ENCODE peak calls at places on chromosomes 12 and 14, in six cellular contexts. L is astrocyte of the spinal cord, I is mucosa of descending colon, R is pancreas, F is glutamatergic neuron, Z is cardiac fibroblast. U is an unnamed sample.
A peak's percentile ranks its signal among the peaks of the same experiment; 100 is the strongest.

GRCh38 chr12:22016982-22017381 is 29.0 kb upstream of the CMAS start:
- DNase-seq in L (no peak), Z (no peak), R (no peak), I (no peak), F (no peak), U (no peak)

GRCh38 chr12:95385246-95385645 is 88.7 kb upstream of the METAP2 start:
- DNase-seq in Z (peak; percentile 79), F (no peak), R (no peak), I (no peak), L (peak; percentile 54), U (peak; percentile 7)

GRCh38 chr12:119693006-119693405 is 25.1 kb downstream of the PRKAB1 start:
- DNase-seq in L (peak; percentile 88), F (no peak), Z (peak; percentile 97), I (peak; percentile 87), R (peak; percentile 58), U (no peak)

GRCh38 chr12:56221233-56221756 is 427 bp downstream of the RNF41 start:
- DNase-seq in L (peak; percentile 75), R (peak; percentile 77), F (peak; percentile 49), Z (peak; percentile 93), I (peak; percentile 45), U (peak; percentile 48)

GRCh38 chr14:78606111-78606510 is 435.9 kb downstream of the NRXN3 start:
- DNase-seq in R (no peak), Z (peak; percentile 59), I (no peak), L (peak; percentile 81), F (no peak), U (peak; percentile 75)

GRCh38 chr12:2101798-2102197 is 49.0 kb downstream of the CACNA1C start:
- DNase-seq in I (no peak), Z (no peak), R (no peak), L (no peak), F (no peak), U (no peak)

GRCh38 chr12:124481772-124482566 is 85.4 kb downstream of the NCOR2 start:
- DNase-seq in I (no peak), F (no peak), Z (no peak), R (no peak), L (no peak), U (no peak)

GRCh38 chr14:29783556-29783955 is 144.1 kb downstream of the PRKD1 start:
- DNase-seq in R (no peak), L (no peak), F (no peak), Z (peak; percentile 11), I (no peak), U (no peak)

GRCh38 chr14:59439256-59440015 is 25.7 kb downstream of the GPR135 start:
- DNase-seq in R (no peak), F (no peak), L (peak; percentile 18), Z (peak; percentile 91), I (no peak), U (no peak)

GRCh38 chr14:64221604-64222003 is 72.6 kb downstream of the ESR2 start:
- DNase-seq in I (no peak), F (no peak), R (no peak), L (no peak), Z (no peak), U (no peak)

GRCh38 chr14:64217747-64218146 is 76.4 kb downstream of the ESR2 start:
- DNase-seq in F (no peak), R (no peak), Z (no peak), L (no peak), I (no peak), U (no peak)

GRCh38 chr14:64218344-64219240 is 75.6 kb downstream of the ESR2 start:
- DNase-seq in R (peak; percentile 56), I (no peak), F (no peak), L (no peak), Z (peak; percentile 59), U (no peak)

GRCh38 chr14:64220466-64220865 is 73.7 kb downstream of the ESR2 start:
- DNase-seq in R (no peak), L (no peak), I (no peak), F (no peak), Z (peak; percentile 48), U (no peak)

DNA sequence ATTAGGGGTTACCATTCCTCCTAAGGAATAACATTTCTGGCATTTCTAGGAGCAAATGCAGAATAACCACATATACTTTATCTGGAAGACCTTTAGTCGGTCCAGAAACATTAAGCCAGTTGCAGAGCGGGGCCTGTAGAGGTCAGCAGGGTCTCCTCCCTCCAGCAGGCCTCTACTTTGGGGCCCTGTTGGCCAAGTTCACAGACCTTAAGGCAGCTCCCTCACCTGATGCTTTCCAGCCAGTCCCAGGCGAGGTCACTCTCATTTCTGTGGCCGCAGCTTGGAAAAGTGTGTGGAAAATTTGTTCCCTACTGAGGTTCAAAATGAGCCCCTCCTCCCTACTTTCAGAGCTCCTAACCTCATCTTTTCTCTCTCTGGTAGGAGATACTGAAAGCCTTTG is 74.1 kb downstream of the ESR2 start:
- DNase-seq in L (no peak), F (no peak), I (no peak), Z (no peak), R (no peak), U (no peak)
- TF ChIP-seq CTCF in L (no peak), F (no peak), I (no peak), Z (no peak), R (no peak), U (no peak)

GRCh38 chr14:80585506-80585835 is 356.1 kb downstream of the CEP128 start:
- DNase-seq in R (no peak), I (no peak), L (no peak), Z (peak; percentile 37), F (no peak), U (peak; percentile 4)

GRCh38 chr14:80586116-80586515 is 355.4 kb downstream of the CEP128 start:
- DNase-seq in R (no peak), I (no peak), L (no peak), F (no peak), Z (no peak), U (no peak)

GRCh38 chr14:80584638-80585505 is 356.7 kb downstream of the CEP128 start:
- DNase-seq in F (no peak), I (no peak), L (peak; percentile 48), Z (no peak), R (no peak), U (no peak)

DNA sequence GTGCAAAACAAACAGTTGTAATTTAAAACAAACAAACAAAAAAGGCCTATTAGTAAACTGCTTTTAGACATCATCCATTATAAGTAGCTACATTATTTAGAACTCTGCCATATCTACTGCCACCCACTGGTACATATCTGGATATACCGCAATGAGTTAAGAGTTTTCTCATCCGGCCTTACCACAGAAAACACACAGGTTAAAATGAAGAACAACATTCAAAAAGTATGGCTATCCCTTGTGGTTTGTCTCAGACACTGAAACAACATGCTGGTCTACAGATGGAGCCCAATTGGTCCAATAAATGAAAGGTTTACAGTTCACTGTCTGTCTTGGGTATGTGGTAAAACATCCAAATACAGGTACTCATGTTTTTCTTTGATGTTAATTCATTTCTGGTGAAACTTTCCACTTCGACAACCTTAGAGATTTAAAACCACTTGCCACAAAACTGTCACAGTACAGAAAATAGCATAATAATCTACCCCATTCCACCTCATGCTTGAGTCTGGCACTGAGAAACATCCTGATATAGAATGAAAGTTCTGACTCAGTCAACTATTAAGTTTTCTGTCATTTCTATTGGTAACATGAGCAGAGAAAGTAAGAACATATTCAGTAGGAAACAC is 354.3 kb downstream of the CEP128 start:
- DNase-seq in I (peak; percentile 6), Z (peak; percentile 69), R (no peak), L (peak; percentile 63), F (no peak), U (peak; percentile 55)
- TF ChIP-seq CTCF in I (no peak), Z (peak; percentile 68), R (peak; percentile 22), L (peak; percentile 57), F (peak; percentile 31), U (peak; percentile 53)

DNA sequence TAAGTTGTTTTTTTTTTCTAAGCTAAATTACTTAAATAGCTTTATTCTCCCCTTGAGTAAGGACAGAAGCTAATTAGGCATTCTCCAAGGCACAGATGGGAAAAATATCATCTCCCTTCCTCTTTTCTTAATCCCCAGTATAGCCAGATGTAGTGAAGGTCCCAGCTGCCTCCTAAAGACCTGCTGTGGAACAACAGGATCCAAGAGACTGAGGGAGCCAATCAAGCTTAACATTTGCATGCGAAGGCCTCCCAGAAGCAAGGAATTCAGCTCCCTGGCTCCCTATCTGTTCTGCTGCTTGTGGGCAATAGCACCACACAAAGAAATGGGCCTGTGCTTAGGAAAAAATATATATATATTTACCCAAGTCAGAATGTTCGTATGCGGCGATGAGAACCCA is 255.2 kb downstream of the SYT1 start:
- DNase-seq in L (no peak), R (no peak), F (peak; percentile 34), I (no peak), Z (peak; percentile 2), U (no peak)
- TF ChIP-seq CTCF in L (peak; percentile 7), R (no peak), F (peak; percentile 11), I (no peak), Z (no peak), U (peak; percentile 18)

GRCh38 chr12:42255221-42255874 is 17.3 kb upstream of the YAF2 start:
- DNase-seq in F (no peak), Z (no peak), L (no peak), R (no peak), I (no peak), U (no peak)
- TF ChIP-seq CTCF in F (no peak), Z (no peak), L (no peak), R (no peak), I (no peak), U (peak; percentile 19)

GRCh38 chr12:3201741-3202500 is 124.7 kb downstream of the TSPAN9 start:
- DNase-seq in Z (no peak), R (no peak), F (no peak), I (no peak), L (no peak), U (no peak)

GRCh38 chr12:3202734-3203446 is 125.7 kb downstream of the TSPAN9 start:
- DNase-seq in I (peak; percentile 62), R (peak; percentile 56), Z (peak; percentile 50), F (peak; percentile 89), L (peak; percentile 54), U (no peak)

GRCh38 chr12:3199551-3200031 is 122.4 kb downstream of the TSPAN9 start:
- DNase-seq in I (no peak), L (peak; percentile 37), Z (peak; percentile 37), R (no peak), F (peak; percentile 59), U (peak; percentile 47)

GRCh38 chr12:3200779-3201738 is 123.9 kb downstream of the TSPAN9 start:
- DNase-seq in R (no peak), F (peak; percentile 39), Z (no peak), I (no peak), L (no peak), U (no peak)

GRCh38 chr12:3200032-3200617 is 122.9 kb downstream of the TSPAN9 start:
- DNase-seq in L (peak; percentile 67), I (peak; percentile 19), R (peak; percentile 48), F (peak; percentile 92), Z (peak; percentile 44), U (peak; percentile 43)
- TF ChIP-seq CTCF in L (no peak), I (no peak), R (no peak), F (no peak), Z (no peak), U (no peak)

DNA sequence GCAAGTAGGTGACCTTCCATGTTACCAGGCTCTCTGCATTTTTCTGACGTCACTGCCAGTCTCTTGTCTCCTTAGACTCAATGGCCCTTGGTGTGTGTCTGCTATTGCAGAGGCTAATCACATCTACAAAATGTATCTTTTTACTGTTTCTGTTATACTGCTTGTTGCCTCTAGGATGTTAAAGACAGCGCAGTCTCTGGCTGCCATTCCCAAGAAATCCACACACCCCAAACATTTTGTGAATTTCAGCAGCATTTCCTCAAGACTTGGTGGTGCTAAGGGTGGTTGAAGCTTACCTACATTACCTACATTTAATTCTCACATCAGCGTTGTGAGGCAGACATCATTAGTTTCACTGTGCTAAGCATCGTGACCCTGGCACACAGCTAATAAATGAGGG is 87.2 kb downstream of the C12orf75 start:
- DNase-seq in I (no peak), F (no peak), Z (no peak), R (no peak), L (no peak), U (no peak)
- TF ChIP-seq CTCF in I (no peak), F (no peak), Z (peak; percentile 2), R (no peak), L (no peak), U (peak; percentile 24)